ENCODE peak calls at places on chromosomes 13 and 19, in seven cellular contexts. P, Z, D, U, Q, B and K are unnamed samples.

GRCh38 chr19:10399878-10400277 is 3.5 kb downstream of the CDC37 start:
- DNase-seq in P (no peak), Z (no peak), D (no peak), U (no peak), Q (no peak), B (no peak), K (no peak)

GRCh38 chr19:34336781-34337271 is 28.2 kb upstream of the GPI start:
- DNase-seq in P (peak), Z (peak), D (peak), U (no peak), Q (peak), B (no peak), K (no peak)

GRCh38 chr13:49502954-49503353 is 7.2 kb downstream of the PHF11 start:
- DNase-seq in P (peak), Z (peak), D (no peak), U (no peak), Q (peak), B (no peak), K (no peak)

GRCh38 chr13:32257649-32258048 is 57.5 kb downstream of the ZAR1L start:
- DNase-seq in P (no peak), Z (no peak), D (no peak), U (no peak), Q (no peak), B (no peak), K (no peak)

GRCh38 chr19:17584132-17584531 is 28.7 kb downstream of the COLGALT1 start:
- DNase-seq in P (no peak), Z (no peak), D (no peak), U (no peak), Q (no peak), B (no peak), K (no peak)

GRCh38 chr13:95948646-95949045 is 104.6 kb downstream of the UGGT2 start:
- DNase-seq in P (peak), Z (peak), D (no peak), U (no peak), Q (peak), B (no peak), K (no peak)

GRCh38 chr13:86922936-86923335 is 748.2 kb upstream of the SLITRK5 start:
- DNase-seq in P (no peak), Z (peak), D (no peak), U (no peak), Q (peak), B (no peak), K (no peak)

GRCh38 chr13:47019977-47020376 is 123.1 kb upstream of the HTR2A start:
- DNase-seq in P (no peak), Z (no peak), D (no peak), U (no peak), Q (no peak), B (no peak), K (no peak)

GRCh38 chr13:19810996-19811881 is 28.5 kb upstream of the PSPC1 start:
- DNase-seq in P (peak), Z (peak), D (no peak), U (no peak), Q (peak), B (no peak), K (no peak)

DNA sequence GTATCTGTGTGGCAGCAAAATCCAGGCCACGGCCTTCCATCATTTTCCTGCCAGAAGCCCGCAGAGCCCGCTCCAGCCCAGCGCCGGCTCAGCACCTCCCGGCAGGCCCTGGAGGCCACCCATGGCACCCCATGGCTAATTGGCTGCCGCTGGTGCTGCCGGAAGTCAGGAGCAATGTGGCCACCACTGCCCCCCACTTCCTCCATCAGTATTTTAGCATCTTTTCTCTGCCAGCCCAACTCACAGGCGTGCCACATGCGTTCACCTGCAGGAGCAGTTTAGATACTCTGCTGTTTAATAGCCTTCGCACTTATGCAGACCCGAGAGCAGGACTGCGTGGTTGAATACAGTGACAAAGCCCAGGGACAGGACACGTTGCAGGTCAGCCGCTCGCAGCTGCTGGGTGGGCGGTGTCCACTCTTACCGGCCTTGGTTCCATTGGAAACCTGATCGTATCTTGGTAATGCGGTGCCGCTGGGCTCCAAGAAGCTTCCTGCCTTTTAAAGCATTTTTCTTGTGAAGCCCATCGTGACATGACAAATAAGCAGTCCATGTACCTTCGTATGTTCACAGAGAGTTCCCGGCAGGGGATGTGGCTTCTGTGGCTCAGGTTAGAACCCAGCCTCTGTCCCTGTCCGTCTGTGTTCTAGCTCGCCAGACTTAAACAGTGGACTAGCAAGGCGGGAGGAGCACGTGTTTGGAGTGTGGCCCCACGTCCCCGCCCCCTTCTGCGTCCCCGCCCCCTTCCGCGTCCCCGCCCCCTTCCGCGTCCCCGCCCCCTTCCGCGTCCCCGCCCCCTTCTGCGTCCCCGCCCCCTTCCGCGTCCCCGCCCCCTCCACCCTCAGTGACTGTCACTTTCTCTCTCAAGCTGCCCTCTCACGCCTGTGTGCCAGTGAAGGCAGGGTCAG is 162.0 kb upstream of the SOX1 start:
- DNase-seq in P (no peak), Z (no peak), D (no peak), U (peak), Q (no peak), B (no peak), K (no peak)
- TF ChIP-seq CTCF in P (no peak), Z (no peak), D (no peak), U (no peak), Q (no peak), B (no peak), K (no peak)

DNA sequence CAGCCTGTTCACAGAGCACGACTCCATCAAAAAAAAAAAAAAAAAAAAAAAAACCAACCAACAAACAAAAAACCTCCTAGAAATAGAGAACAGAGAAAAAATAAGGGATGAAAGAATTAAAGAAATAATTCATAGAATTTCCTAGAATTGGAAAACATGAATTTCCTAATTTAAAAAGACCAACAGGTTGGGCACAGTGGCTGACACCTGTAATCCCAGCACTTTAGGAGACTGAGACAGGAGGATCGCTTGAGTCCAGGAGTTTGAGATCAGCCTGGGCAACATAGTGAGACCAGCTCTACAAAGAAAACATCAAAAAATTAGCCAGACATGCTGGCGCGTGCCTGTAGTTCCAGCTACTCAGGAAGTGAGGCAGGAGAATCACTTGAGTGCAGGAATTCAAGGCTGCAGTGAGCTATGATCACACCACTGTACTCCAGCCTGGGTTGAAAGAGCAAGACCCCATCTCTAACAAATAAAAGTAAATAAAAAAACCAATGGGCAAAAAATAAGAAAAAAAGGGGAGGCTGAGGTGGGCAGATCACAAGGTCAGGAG is 6.5 kb downstream of the SPART start:
- DNase-seq in P (no peak), Z (no peak), D (no peak), U (no peak), Q (no peak), B (no peak), K (no peak)
- TF ChIP-seq CTCF in P (no peak), Z (no peak), D (no peak), U (no peak), Q (no peak), B (no peak), K (no peak)

GRCh38 chr13:51801631-51802099 is 2.3 kb downstream of the DHRS12 start:
- DNase-seq in P (no peak), Z (no peak), D (no peak), U (no peak), Q (no peak), B (peak), K (no peak)

GRCh38 chr13:51802601-51803000 is 1.4 kb downstream of the DHRS12 start:
- DNase-seq in P (no peak), Z (no peak), D (no peak), U (peak), Q (no peak), B (no peak), K (no peak)

GRCh38 chr13:51800456-51800855 is 3.5 kb downstream of the DHRS12 start:
- DNase-seq in P (no peak), Z (no peak), D (no peak), U (no peak), Q (no peak), B (peak), K (no peak)

GRCh38 chr13:51797664-51798488 is 6.1 kb downstream of the DHRS12 start:
- DNase-seq in P (peak), Z (peak), D (peak), U (peak), Q (peak), B (peak), K (no peak)

DNA sequence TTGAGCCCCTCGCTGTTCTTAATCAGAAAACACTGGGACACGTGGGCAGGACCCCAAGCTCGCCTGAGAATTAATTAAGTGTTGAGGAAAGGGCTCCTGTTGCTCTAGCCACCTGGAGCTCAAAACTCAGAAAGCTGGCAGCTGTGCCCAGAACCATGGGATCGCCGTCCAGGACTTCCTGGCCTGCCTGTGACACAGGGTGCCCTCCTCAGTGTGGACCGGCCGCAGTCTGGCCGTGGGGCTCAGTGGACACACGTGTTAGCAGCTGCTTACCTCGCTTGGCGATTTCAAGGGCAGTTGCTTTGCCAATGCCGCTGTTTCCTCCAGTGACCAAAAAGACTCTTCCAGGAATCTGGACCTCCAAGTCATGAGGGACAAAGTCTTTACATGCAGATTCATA is 4.7 kb downstream of the DHRS12 start:
- DNase-seq in P (no peak), Z (no peak), D (no peak), U (no peak), Q (no peak), B (no peak), K (no peak)
- TF ChIP-seq CTCF in P (no peak), Z (no peak), D (no peak), U (no peak), Q (no peak), B (no peak), K (no peak)

GRCh38 chr13:24308488-24309020 is 826 bp upstream of the C1QTNF9 start:
- DNase-seq in P (no peak), Z (no peak), D (no peak), U (no peak), Q (no peak), B (no peak), K (no peak)

GRCh38 chr13:24308068-24308445 is 1.3 kb upstream of the C1QTNF9 start:
- DNase-seq in P (no peak), Z (no peak), D (no peak), U (no peak), Q (no peak), B (no peak), K (no peak)

DNA sequence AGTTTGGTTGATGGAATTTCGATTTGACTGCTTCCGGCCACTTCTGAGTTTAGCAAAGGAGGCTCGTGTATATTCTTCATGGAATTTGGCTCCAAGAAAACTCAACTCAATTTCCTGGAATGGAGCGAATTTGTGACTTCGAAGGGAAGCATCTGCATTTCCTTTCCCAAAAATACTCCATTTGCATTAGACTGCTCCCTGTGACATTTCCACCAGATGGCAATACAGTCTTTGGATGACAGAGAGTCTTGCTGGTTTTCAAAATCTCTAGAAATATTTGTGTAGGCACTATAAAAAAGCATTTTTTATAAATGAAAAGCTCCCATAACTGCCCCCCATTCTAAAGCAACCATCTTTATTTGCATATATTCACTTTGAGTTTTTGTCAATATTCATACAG is 4.1 kb downstream of the C1QTNF9 start:
- DNase-seq in P (peak), Z (no peak), D (no peak), U (no peak), Q (peak), B (no peak), K (no peak)
- TF ChIP-seq CTCF in P (peak), Z (peak), D (no peak), U (peak), Q (peak), B (peak), K (peak)

GRCh38 chr19:28731577-28731976 is 481.4 kb downstream of the UQCRFS1 start:
- DNase-seq in P (no peak), Z (no peak), D (no peak), U (no peak), Q (no peak), B (no peak), K (no peak)

GRCh38 chr19:28727133-28727834 is 485.7 kb downstream of the UQCRFS1 start:
- DNase-seq in P (peak), Z (peak), D (peak), U (peak), Q (no peak), B (no peak), K (no peak)

GRCh38 chr19:28731113-28731512 is 481.8 kb downstream of the UQCRFS1 start:
- DNase-seq in P (no peak), Z (no peak), D (no peak), U (no peak), Q (no peak), B (no peak), K (no peak)

GRCh38 chr19:28726533-28726932 is 486.4 kb downstream of the UQCRFS1 start:
- DNase-seq in P (no peak), Z (no peak), D (no peak), U (no peak), Q (no peak), B (no peak), K (no peak)

GRCh38 chr19:28727835-28728159 is 485.2 kb downstream of the UQCRFS1 start:
- DNase-seq in P (no peak), Z (no peak), D (no peak), U (no peak), Q (no peak), B (no peak), K (no peak)
- TF ChIP-seq CTCF in P (peak), Z (no peak), D (peak), U (no peak), Q (no peak), B (no peak), K (no peak)